ENCODE peak calls at places on chromosomes 12 and 14, in four cellular contexts. S is AG04450, L is heart right ventricle, D is Karpas-422. Z is an unnamed sample.

GRCh38 chr14:68981124-68981523 is 2.0 kb upstream of the ACTN1 start:
- DNase-seq in D (no peak), S (no peak), L (no peak), Z (no peak)

GRCh38 chr12:28026701-28027100 is 54.2 kb upstream of the PTHLH start:
- DNase-seq in S (no peak), L (no peak), D (no peak), Z (no peak)

GRCh38 chr14:69137456-69138188 is 15.3 kb downstream of the DCAF5 start:
- DNase-seq in D (no peak), L (no peak), S (no peak), Z (no peak)

GRCh38 chr12:46546634-46547273 is 174.2 kb upstream of the SLC38A2 start:
- DNase-seq in S (no peak), D (no peak), L (no peak), Z (no peak)

GRCh38 chr12:106345739-106346138 is 11.8 kb upstream of the POLR3B start:
- DNase-seq in D (peak), L (no peak), S (no peak), Z (no peak)

GRCh38 chr12:101698782-101699347 is 1.4 kb downstream of the CHPT1 start:
- DNase-seq in S (no peak), D (no peak), L (no peak), Z (no peak)

GRCh38 chr12:128573907-128574306 is 249.9 kb downstream of the SLC15A4 start:
- DNase-seq in D (no peak), L (no peak), S (no peak), Z (no peak)

GRCh38 chr14:37602605-37603453 is 7.4 kb downstream of the TTC6 start:
- DNase-seq in L (no peak), S (no peak), D (no peak), Z (no peak)

GRCh38 chr14:63896278-63896720 is 43.5 kb downstream of the SYNE2 start:
- DNase-seq in L (peak), D (no peak), S (no peak), Z (peak)

GRCh38 chr12:6647083-6647604 is at the start of gene ACRBP:
- DNase-seq in L (peak), S (no peak), D (no peak), Z (peak)

GRCh38 chr14:99454246-99454645 is 26.4 kb downstream of the SETD3 start:
- DNase-seq in L (no peak), D (no peak), S (no peak), Z (no peak)

GRCh38 chr14:98957211-98958047 is 314.6 kb downstream of the BCL11B start:
- DNase-seq in L (peak), S (no peak), D (no peak), Z (peak)

GRCh38 chr14:64293976-64294671 is at the start of gene ESR2:
- DNase-seq in D (peak), S (no peak), L (peak), Z (no peak)

GRCh38 chr14:85122690-85123089 is 407.3 kb upstream of the FLRT2 start:
- DNase-seq in L (no peak), S (peak), D (no peak), Z (no peak)

GRCh38 chr12:71947645-71948105 is 9.0 kb downstream of the TPH2 start:
- DNase-seq in D (no peak), S (peak), L (no peak), Z (no peak)

GRCh38 chr14:39218171-39218769 is 15.4 kb upstream of the MIA2 start:
- DNase-seq in D (no peak), S (no peak), L (no peak), Z (no peak)

GRCh38 chr14:63203618-63204406 is 431 bp upstream of the RHOJ start:
- DNase-seq in L (peak), D (no peak), S (peak), Z (peak)

GRCh38 chr12:53197011-53197640 is 9.9 kb downstream of the ITGB7 start:
- DNase-seq in L (no peak), S (no peak), D (no peak), Z (no peak)

GRCh38 chr12:3247596-3248270 is 170.6 kb downstream of the TSPAN9 start:
- DNase-seq in D (no peak), L (no peak), S (no peak), Z (no peak)

GRCh38 chr14:86944434-86944833 is 1048.5 kb downstream of the GALC start:
- DNase-seq in D (no peak), L (no peak), S (no peak), Z (no peak)

GRCh38 chr14:39055786-39056474 is 47.1 kb downstream of the SEC23A start:
- DNase-seq in D (peak), L (no peak), S (no peak), Z (no peak)

GRCh38 chr14:92813201-92813600 is 19.1 kb downstream of the GOLGA5 start:
- DNase-seq in L (no peak), D (no peak), S (no peak), Z (no peak)

GRCh38 chr14:100486025-100486828 is 101.0 kb downstream of the BEGAIN start:
- DNase-seq in S (peak), D (peak), L (peak), Z (no peak)

GRCh38 chr14:70808023-70808401 is 1.3 kb downstream of the MAP3K9 start:
- DNase-seq in L (no peak), S (no peak), D (peak), Z (no peak)

GRCh38 chr14:45361727-45362126 is 108.7 kb upstream of the MIS18BP1 start:
- DNase-seq in L (no peak), S (no peak), D (no peak), Z (no peak)

GRCh38 chr12:91106283-91106682 is 5.0 kb downstream of the LUM start:
- DNase-seq in S (no peak), L (no peak), D (no peak), Z (no peak)

GRCh38 chr12:91111366-91112321 is at the start of gene LUM:
- DNase-seq in D (no peak), L (peak), S (no peak), Z (peak)

GRCh38 chr12:91108196-91108595 is 3.1 kb downstream of the LUM start:
- DNase-seq in L (no peak), D (no peak), S (no peak), Z (no peak)

GRCh38 chr12:91105807-91106206 is 5.5 kb downstream of the LUM start:
- DNase-seq in S (no peak), D (no peak), L (no peak), Z (no peak)

GRCh38 chr12:91109148-91109564 is 2.1 kb downstream of the LUM start:
- DNase-seq in D (peak), S (no peak), L (peak), Z (peak)
- H3K27ac ChIP-seq in D (no peak), S (no peak), L (peak), Z (peak)

DNA sequence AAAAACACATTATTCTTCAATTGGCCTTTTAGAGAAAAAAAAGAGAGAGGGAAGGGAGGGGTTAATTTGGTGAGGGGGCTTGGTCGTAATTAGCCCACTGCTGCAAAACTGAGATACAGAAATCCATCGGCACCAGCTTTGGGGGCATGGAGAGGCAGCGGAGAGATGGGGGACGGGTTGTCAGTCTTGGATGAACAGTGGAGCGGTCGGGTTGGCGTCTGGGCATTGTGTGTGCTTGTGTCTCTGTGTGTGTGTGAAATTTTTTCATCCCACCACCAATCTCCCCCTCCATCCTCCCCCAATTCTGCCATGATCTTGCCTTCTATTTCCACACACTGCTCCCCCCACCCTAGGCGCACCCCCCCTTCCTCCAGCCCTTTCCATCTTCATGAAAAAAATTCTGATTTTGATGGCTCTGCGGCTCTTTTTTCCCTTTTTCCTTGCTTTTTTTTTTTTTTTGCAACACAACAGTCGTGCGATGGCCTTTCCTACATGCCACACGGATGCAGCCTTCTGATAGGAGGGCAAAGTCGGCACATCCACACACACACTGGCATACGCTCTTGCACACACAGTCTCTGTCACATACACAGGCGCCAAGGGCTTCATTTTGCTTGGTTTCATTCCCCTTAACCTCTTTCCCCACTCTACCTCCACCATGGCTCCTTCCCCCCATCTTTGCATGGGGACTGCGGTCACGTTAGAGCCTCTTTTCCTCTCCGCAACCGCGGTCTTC is 3.3 kb downstream of the NRXN3 start:
- DNase-seq in D (no peak), S (no peak), L (no peak), Z (no peak)
- H3K27ac ChIP-seq in D (no peak), S (no peak), L (no peak), Z (no peak)

GRCh38 chr12:12734054-12734453 is 16.9 kb downstream of the CDKN1B start:
- DNase-seq in S (no peak), D (no peak), L (no peak), Z (no peak)

GRCh38 chr12:12734561-12735071 is 17.4 kb downstream of the CDKN1B start:
- DNase-seq in L (no peak), S (no peak), D (no peak), Z (no peak)

GRCh38 chr12:12736759-12737676 is 19.9 kb downstream of the CDKN1B start:
- DNase-seq in S (no peak), D (peak), L (no peak), Z (no peak)

GRCh38 chr12:12733118-12733517 is 15.9 kb downstream of the CDKN1B start:
- DNase-seq in L (no peak), S (no peak), D (no peak), Z (no peak)

GRCh38 chr12:12735301-12735700 is 18.1 kb downstream of the CDKN1B start:
- DNase-seq in D (no peak), S (no peak), L (no peak), Z (no peak)
- H3K27ac ChIP-seq in D (no peak), S (peak), L (peak), Z (no peak)

GRCh38 chr14:29493849-29494248 is 433.8 kb downstream of the PRKD1 start:
- DNase-seq in D (no peak), L (no peak), S (no peak), Z (no peak)
- H3K27ac ChIP-seq in D (no peak), L (no peak), S (no peak), Z (no peak)

Z was measured in right atrium auricular region.